ENCODE peak calls at places on chromosomes 13 and 19, in seven cellular contexts. X, K, V, A, O, L and J are unnamed samples.

GRCh38 chr13:40568246-40568645 is 98.2 kb downstream of the FOXO1 start:
- DNase-seq in X (no peak), K (no peak), V (no peak), A (no peak), O (no peak), L (no peak), J (no peak)

GRCh38 chr13:48600374-48601364 is 53.1 kb upstream of the CYSLTR2 start:
- DNase-seq in X (no peak), K (no peak), V (peak), A (no peak), O (peak), L (no peak), J (no peak)

GRCh38 chr13:37488682-37489081 is 109.9 kb downstream of the POSTN start:
- DNase-seq in X (no peak), K (no peak), V (no peak), A (no peak), O (peak), L (no peak), J (no peak)

GRCh38 chr19:24002256-24002945 is 84.6 kb upstream of the ZNF254 start:
- DNase-seq in X (no peak), K (no peak), V (no peak), A (no peak), O (no peak), L (no peak), J (no peak)

GRCh38 chr19:50197348-50197747 is 6.1 kb upstream of the MYH14 start:
- DNase-seq in X (no peak), K (no peak), V (no peak), A (no peak), O (no peak), L (no peak), J (no peak)

GRCh38 chr19:41624515-41624914 is 2.4 kb downstream of the CEACAM4 start:
- DNase-seq in X (no peak), K (no peak), V (no peak), A (no peak), O (no peak), L (no peak), J (no peak)

GRCh38 chr19:55018633-55019032 is 19.4 kb downstream of the GP6 start:
- DNase-seq in X (no peak), K (no peak), V (no peak), A (no peak), O (no peak), L (no peak), J (no peak)

GRCh38 chr13:109693213-109693612 is 93.2 kb downstream of the IRS2 start:
- DNase-seq in X (no peak), K (no peak), V (no peak), A (no peak), O (no peak), L (no peak), J (no peak)

GRCh38 chr19:34288381-34288780 is 34.0 kb downstream of the GARRE1 start:
- DNase-seq in X (no peak), K (no peak), V (no peak), A (no peak), O (no peak), L (no peak), J (no peak)

GRCh38 chr13:94251801-94252200 is 227.7 kb downstream of the DCT start:
- DNase-seq in X (no peak), K (peak), V (no peak), A (peak), O (peak), L (no peak), J (peak)

GRCh38 chr13:50224534-50224933 is 209.3 kb downstream of the KCNRG start:
- DNase-seq in X (no peak), K (no peak), V (no peak), A (no peak), O (peak), L (no peak), J (no peak)

GRCh38 chr13:38369058-38369457 is 19.4 kb downstream of the UFM1 start:
- DNase-seq in X (no peak), K (no peak), V (no peak), A (no peak), O (no peak), L (no peak), J (no peak)

GRCh38 chr19:1252818-1253513 is 4.6 kb downstream of the MIDN start:
- DNase-seq in X (peak), K (peak), V (peak), A (peak), O (peak), L (peak), J (peak)

GRCh38 chr13:99572921-99573320 is 71.6 kb downstream of the TM9SF2 start:
- DNase-seq in X (no peak), K (no peak), V (no peak), A (no peak), O (no peak), L (no peak), J (no peak)